ENCODE peak calls at places on chromosome 13, in four cellular contexts. Y is hepatocyte, Q is PC-3, X is SK-N-SH. R is an unnamed sample. For H3K9me2, the result is how much of the 10 kb centered on the place peaks cover.

GRCh38 chr13:98798849-98799645 is 46.6 kb upstream of the SLC15A1 start:
- DNase-seq in Y (no peak), Q (no peak), X (no peak), R (no peak)

GRCh38 chr13:110944121-110944967 is 29.5 kb upstream of the ANKRD10 start:
- DNase-seq in Y (peak), Q (peak), X (peak), R (peak)

GRCh38 chr13:46951516-46951915 is 54.7 kb upstream of the HTR2A start:
- DNase-seq in Y (no peak), Q (peak), X (no peak), R (no peak)

GRCh38 chr13:52159159-52159982 is at the start of gene NEK3:
- DNase-seq in Y (peak), Q (peak), X (peak), R (peak)

GRCh38 chr13:33322474-33322827 is 36.9 kb upstream of the STARD13 start:
- DNase-seq in Y (no peak), Q (no peak), X (no peak), R (no peak)

GRCh38 chr13:113044431-113045114 is 61.0 kb upstream of the F7 start:
- DNase-seq in Y (no peak), Q (no peak), X (no peak), R (no peak)

GRCh38 chr13:107554355-107554905 is 660.9 kb downstream of the LIG4 start:
- DNase-seq in Y (no peak), Q (no peak), X (no peak), R (no peak)

GRCh38 chr13:96940961-96941360 is 53.3 kb downstream of the OXGR1 start:
- DNase-seq in Y (no peak), Q (no peak), X (no peak), R (no peak)

GRCh38 chr13:39268398-39268797 is 230.1 kb downstream of the NHLRC3 start:
- DNase-seq in Y (no peak), Q (no peak), X (no peak), R (no peak)

GRCh38 chr13:22866221-22866620 is 314.6 kb upstream of the SGCG start:
- DNase-seq in Y (no peak), Q (no peak), X (no peak), R (no peak)

GRCh38 chr13:77751513-77752456 is 54.3 kb downstream of the SLAIN1 start:
- DNase-seq in Y (peak), Q (peak), X (peak), R (peak)

DNA sequence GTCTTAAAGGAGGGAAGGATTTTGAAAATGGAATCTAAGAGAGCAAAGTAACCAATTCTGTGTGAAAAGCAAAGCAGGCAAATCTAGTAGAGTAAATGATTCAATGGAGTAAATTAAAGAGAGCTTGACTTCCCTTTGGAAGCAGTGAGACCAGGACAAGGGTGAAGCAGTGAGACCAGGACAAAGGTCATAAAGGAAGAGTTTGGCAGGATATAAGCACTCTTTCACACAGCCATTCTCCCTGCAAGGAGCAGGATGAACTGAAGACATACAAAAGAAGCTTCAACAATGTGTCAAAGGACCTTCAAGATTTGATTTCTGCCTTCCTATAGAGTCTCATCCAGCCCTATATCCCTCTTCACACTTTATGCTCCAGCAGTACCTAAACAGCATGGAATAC is 123.8 kb downstream of the ENOX1 start:
- DNase-seq in Y (no peak), Q (no peak), X (no peak), R (no peak)
- H3K9me2 ChIP-seq in Y (under half), Q (under half), X (under half), R (under half)

GRCh38 chr13:35881360-35881759 is 249.8 kb downstream of the DCLK1 start:
- DNase-seq in Y (no peak), Q (no peak), X (no peak), R (no peak)

GRCh38 chr13:35876601-35877000 is 254.6 kb downstream of the DCLK1 start:
- DNase-seq in Y (no peak), Q (no peak), X (no peak), R (no peak)

GRCh38 chr13:35882722-35883497 is 248.3 kb downstream of the DCLK1 start:
- DNase-seq in Y (no peak), Q (peak), X (no peak), R (no peak)

GRCh38 chr13:35874704-35875103 is 256.5 kb downstream of the DCLK1 start:
- DNase-seq in Y (no peak), Q (no peak), X (no peak), R (no peak)

GRCh38 chr13:35879111-35879510 is 252.1 kb downstream of the DCLK1 start:
- DNase-seq in Y (no peak), Q (no peak), X (no peak), R (no peak)
- H3K9me2 ChIP-seq in Y (under half), Q (under half), X (under half), R (under half)

GRCh38 chr13:43388282-43389034 is 365.1 kb downstream of the DNAJC15 start:
- DNase-seq in Y (peak), Q (peak), X (no peak), R (no peak)
- H3K9me2 ChIP-seq in Y (under half), Q (under half), X (under half), R (under half)

GRCh38 chr13:109408596-109409382 is 377.6 kb downstream of the IRS2 start:
- DNase-seq in Y (no peak), Q (no peak), X (no peak), R (no peak)
- H3K9me2 ChIP-seq in Y (under half), Q (under half), X (under half), R (under half)

GRCh38 chr13:31545616-31546015 is 193.7 kb upstream of the RXFP2 start:
- DNase-seq in Y (no peak), Q (no peak), X (no peak), R (no peak)
- H3K9me2 ChIP-seq in Y (under half), Q (under half), X (under half), R (under half)

GRCh38 chr13:30313307-30313706 is 6.0 kb upstream of the KATNAL1 start:
- DNase-seq in Y (no peak), Q (no peak), X (no peak), R (no peak)

GRCh38 chr13:30314562-30314961 is 7.2 kb upstream of the KATNAL1 start:
- DNase-seq in Y (no peak), Q (no peak), X (no peak), R (no peak)

GRCh38 chr13:30314069-30314468 is 6.7 kb upstream of the KATNAL1 start:
- DNase-seq in Y (no peak), Q (no peak), X (no peak), R (no peak)

GRCh38 chr13:30308548-30308947 is 1.2 kb upstream of the KATNAL1 start:
- DNase-seq in Y (peak), Q (no peak), X (no peak), R (no peak)

GRCh38 chr13:30312859-30313258 is 5.5 kb upstream of the KATNAL1 start:
- DNase-seq in Y (no peak), Q (no peak), X (no peak), R (no peak)
- H3K9me2 ChIP-seq in Y (under half), Q (under half), X (under half), R (under half)

DNA sequence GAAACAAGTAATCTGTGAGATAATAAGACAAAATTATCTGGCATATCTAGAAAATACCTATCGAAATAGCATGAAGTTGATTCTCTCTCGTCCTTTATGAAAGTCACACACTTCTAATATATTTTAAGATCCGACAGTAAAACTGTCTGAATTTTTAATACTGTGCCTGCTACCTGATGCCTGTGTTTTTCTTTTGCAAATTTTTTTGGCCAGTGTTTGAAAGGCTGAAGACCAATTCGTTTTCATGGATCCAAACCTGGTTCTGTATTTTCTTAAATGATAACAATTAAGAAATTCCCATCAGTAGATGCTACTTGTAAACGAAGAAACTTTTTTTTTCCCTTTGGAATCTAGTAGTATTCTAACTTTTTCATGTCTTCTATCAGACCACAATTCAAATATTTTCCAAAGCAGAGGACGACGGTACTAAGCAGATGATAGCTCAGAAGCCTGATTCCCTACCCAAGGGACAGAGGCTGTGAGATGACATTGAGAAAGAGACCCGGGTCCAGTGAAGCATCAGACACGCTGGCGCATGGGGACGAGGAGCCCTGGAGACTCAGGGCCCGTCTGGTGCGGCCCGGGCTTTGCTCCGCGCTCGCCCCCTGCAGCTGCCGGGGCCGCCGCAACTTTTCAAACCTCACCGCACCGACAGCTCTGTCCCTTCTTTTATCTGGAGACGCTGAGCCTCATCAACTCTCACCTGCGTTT is 49.5 kb upstream of the PABPC3 start:
- DNase-seq in Y (peak), Q (no peak), X (peak), R (no peak)
- H3K9me2 ChIP-seq in Y (under half), Q (under half), X (under half), R (under half)